ENCODE peak calls at places on chromosomes 6 and 20, in six cellular contexts. Y is H1, G is spleen, X is GM12891, V is upper lobe of left lung, J is GM12878. O is an unnamed sample.
A peak's percentile ranks its signal among the peaks of the same experiment; 100 is the strongest.

GRCh38 chr6:42088101-42088591 is 37.8 kb downstream of the TAF8 start:
- DNase-seq in Y (no peak), G (no peak), X (no peak), V (no peak), J (no peak), O (no peak)

GRCh38 chr6:37083243-37084138 is 78.0 kb downstream of the FGD2 start:
- DNase-seq in Y (no peak), G (peak; percentile 86), X (no peak), V (peak; percentile 89), J (no peak), O (peak; percentile 79)

GRCh38 chr6:44102527-44102926 is 24.7 kb downstream of the MRPL14 start:
- DNase-seq in Y (no peak), G (no peak), X (no peak), V (no peak), J (no peak), O (no peak)

GRCh38 chr20:48285656-48286055 is 500.4 kb upstream of the SULF2 start:
- DNase-seq in Y (no peak), G (no peak), X (no peak), V (no peak), J (no peak), O (no peak)

GRCh38 chr6:108359901-108360882 is 65.3 kb downstream of the AFG1L start:
- DNase-seq in Y (no peak), G (no peak), X (no peak), V (no peak), J (no peak), O (no peak)

GRCh38 chr6:3732345-3733141 is 19.0 kb downstream of the PXDC1 start:
- DNase-seq in Y (no peak), G (peak; percentile 89), X (peak; percentile 58), V (peak; percentile 74), J (no peak), O (peak; percentile 79)

GRCh38 chr6:9250852-9251251 is 815.5 kb upstream of the SLC35B3 start:
- DNase-seq in Y (peak; percentile 34), G (no peak), X (no peak), V (peak; percentile 25), J (no peak), O (peak; percentile 57)

GRCh38 chr6:119129148-119129967 is 50.9 kb upstream of the FAM184A start:
- DNase-seq in Y (no peak), G (no peak), X (no peak), V (no peak), J (no peak), O (peak; percentile 43)

GRCh38 chr6:163062790-163063189 is 335.0 kb downstream of the PACRG start:
- DNase-seq in Y (no peak), G (no peak), X (no peak), V (no peak), J (no peak), O (no peak)

DNA sequence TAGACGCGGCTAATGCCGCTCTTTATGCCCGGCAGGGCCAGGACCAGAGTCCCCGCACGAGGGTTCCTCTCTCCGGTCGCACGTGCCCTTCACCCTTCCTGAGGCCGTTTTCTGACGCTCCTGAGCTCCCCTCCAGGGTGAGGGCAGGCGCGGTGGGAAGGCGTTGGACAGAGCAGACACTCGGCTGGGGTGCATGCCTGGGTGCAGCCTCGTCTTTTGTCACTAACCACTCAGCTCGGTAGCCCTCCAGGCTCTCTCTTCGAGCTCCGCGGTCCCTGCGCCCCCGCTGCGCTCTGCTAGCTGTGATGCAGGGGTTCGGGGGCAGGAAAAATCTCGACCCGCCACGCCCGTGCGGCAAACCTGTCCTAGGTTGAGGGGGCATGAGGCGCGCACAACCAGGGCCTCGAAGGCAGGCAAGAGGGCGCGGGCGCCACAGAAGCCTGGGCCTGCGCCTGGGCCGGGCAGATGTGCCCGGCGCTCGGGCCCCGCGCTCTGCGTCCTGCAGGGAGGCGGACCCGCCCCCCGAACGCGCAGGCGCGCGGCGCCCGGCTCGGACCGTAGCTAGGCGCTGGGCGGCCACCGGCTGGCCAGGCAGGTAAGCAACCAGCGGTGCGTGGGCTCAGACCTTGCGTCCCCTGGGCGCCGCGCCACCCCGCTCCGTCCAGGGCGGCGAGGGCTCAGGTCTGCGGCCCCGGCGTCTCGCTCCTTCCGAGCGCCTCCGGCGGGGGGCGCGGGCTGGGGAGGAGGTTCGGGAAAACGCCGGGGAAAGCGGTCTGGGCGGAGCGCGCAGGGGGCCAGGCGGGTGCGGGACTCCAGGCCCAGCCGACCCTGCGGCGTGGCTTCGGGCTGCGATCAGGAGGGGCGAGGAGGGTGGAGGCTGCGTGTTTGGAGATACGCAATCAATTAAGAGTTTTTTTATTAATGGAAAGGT is at the start of gene L3MBTL1:
- DNase-seq in Y (no peak), G (peak; percentile 85), X (peak; percentile 50), V (peak; percentile 64), J (no peak), O (peak; percentile 39)
- TF ChIP-seq POLR2AphosphoS5 in Y (no peak), G (no peak), X (no peak), V (no peak), J (no peak), O (no peak)

GRCh38 chr20:19757973-19758887 is at the start of gene RIN2:
- DNase-seq in Y (peak; percentile 88), G (peak; percentile 85), X (no peak), V (peak; percentile 96), J (no peak), O (peak; percentile 94)

GRCh38 chr20:19756756-19757486 is 1.1 kb upstream of the RIN2 start:
- DNase-seq in Y (no peak), G (no peak), X (no peak), V (no peak), J (no peak), O (no peak)

GRCh38 chr20:19760371-19760721 is 2.3 kb downstream of the RIN2 start:
- DNase-seq in Y (no peak), G (no peak), X (no peak), V (no peak), J (no peak), O (no peak)

GRCh38 chr20:19757487-19757972 is 528 bp upstream of the RIN2 start:
- DNase-seq in Y (no peak), G (peak; percentile 88), X (no peak), V (peak; percentile 85), J (no peak), O (peak; percentile 62)

DNA sequence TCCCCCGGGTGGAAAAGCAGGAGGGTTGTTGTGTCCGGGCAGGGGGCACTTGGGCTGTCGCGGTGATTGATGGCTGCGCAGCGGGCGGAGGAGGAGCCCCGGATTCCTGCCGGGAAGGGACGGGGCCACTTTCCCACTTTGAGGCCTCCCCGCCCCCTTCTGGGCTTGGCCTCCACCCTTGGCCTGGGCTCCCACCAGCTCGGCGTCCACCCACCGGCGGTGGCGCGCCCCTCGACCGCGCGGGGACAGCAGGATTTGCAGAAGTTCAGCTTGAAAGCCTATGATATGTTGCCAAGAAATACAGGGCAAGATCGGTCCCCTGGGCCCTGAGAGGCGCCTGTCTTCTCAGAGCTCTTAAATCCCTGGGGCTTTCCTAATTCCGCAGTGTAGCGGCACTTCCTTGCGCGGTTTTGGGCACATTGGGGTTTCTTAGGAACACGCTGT is 852 bp downstream of the RIN2 start:
- DNase-seq in Y (no peak), G (no peak), X (no peak), V (peak; percentile 87), J (no peak), O (peak; percentile 66)
- TF ChIP-seq POLR2A in Y (no peak), G (no peak), X (no peak), V (peak; percentile 34), J (no peak), O (no peak)

GRCh38 chr20:15889924-15890256 is 683.4 kb downstream of the KIF16B start:
- DNase-seq in Y (no peak), G (no peak), X (no peak), V (no peak), J (no peak), O (no peak)

GRCh38 chr20:15889073-15889923 is 684.0 kb downstream of the KIF16B start:
- DNase-seq in Y (no peak), G (no peak), X (no peak), V (no peak), J (no peak), O (no peak)

GRCh38 chr20:15887387-15887786 is 685.9 kb downstream of the KIF16B start:
- DNase-seq in Y (no peak), G (no peak), X (no peak), V (no peak), J (no peak), O (no peak)

GRCh38 chr20:15895126-15895525 is 678.1 kb downstream of the KIF16B start:
- DNase-seq in Y (no peak), G (no peak), X (no peak), V (no peak), J (no peak), O (no peak)

GRCh38 chr20:15890358-15890982 is 682.8 kb downstream of the KIF16B start:
- DNase-seq in Y (no peak), G (no peak), X (no peak), V (no peak), J (no peak), O (no peak)
- TF ChIP-seq POLR2AphosphoS5 in Y (no peak), G (no peak), X (no peak), V (no peak), J (no peak), O (no peak)

GRCh38 chr20:32474967-32475819 is 109.9 kb downstream of the NOL4L start:
- DNase-seq in Y (no peak), G (peak; percentile 91), X (peak; percentile 95), V (peak; percentile 91), J (no peak), O (peak; percentile 76)
- TF ChIP-seq POLR2A in Y (no peak), G (no peak), X (no peak), V (no peak), J (no peak), O (peak; percentile 47)

GRCh38 chr20:62179162-62179504 is 3.7 kb upstream of the MTG2 start:
- DNase-seq in Y (no peak), G (peak; percentile 48), X (no peak), V (no peak), J (no peak), O (no peak)

GRCh38 chr20:62176866-62177265 is 6.0 kb upstream of the MTG2 start:
- DNase-seq in Y (no peak), G (peak; percentile 56), X (no peak), V (no peak), J (no peak), O (no peak)

GRCh38 chr20:62177307-62177706 is 5.5 kb upstream of the MTG2 start:
- DNase-seq in Y (no peak), G (peak; percentile 42), X (no peak), V (no peak), J (no peak), O (no peak)

GRCh38 chr20:62175711-62176110 is 7.1 kb upstream of the MTG2 start:
- DNase-seq in Y (no peak), G (peak; percentile 48), X (no peak), V (no peak), J (no peak), O (no peak)

GRCh38 chr20:62178316-62179161 is 4.3 kb upstream of the MTG2 start:
- DNase-seq in Y (no peak), G (peak; percentile 67), X (no peak), V (no peak), J (no peak), O (no peak)
- TF ChIP-seq POLR2AphosphoS5 in Y (no peak), G (no peak), X (no peak), V (no peak), J (no peak), O (no peak)

GRCh38 chr6:46466570-46466969 is 24.7 kb downstream of the RCAN2 start:
- DNase-seq in Y (no peak), G (no peak), X (no peak), V (no peak), J (no peak), O (no peak)
- TF ChIP-seq POLR2A in Y (no peak), G (no peak), X (no peak), V (no peak), J (no peak), O (no peak)

O was measured in prostate gland.